ENCODE peak calls at places on chromosomes 4 and X, in nine cellular contexts. One of them, this sample, is unnamed.

GRCh38 chr4:7857238-7857701 is 82.4 kb downstream of the AFAP1 start:
- DNase-seq in erythroblast: no peak
- DNase-seq in right cardiac atrium: peak; percentile 60
- DNase-seq in fibroblast of pulmonary artery: peak; percentile 97
- DNase-seq in AG04450: peak; percentile 95
- DNase-seq in HT1080: no peak
- DNase-seq in CD4-positive, alpha-beta memory T cell: no peak
- DNase-seq in fibroblast of the conjunctiva: peak; percentile 73
- DNase-seq in aorta: no peak
- DNase-seq in this sample: no peak

GRCh38 chrX:19382500-19383145 is 38.9 kb downstream of the PDHA1 start:
- DNase-seq in erythroblast: peak; percentile 44
- DNase-seq in right cardiac atrium: peak; percentile 29
- DNase-seq in fibroblast of pulmonary artery: peak; percentile 36
- DNase-seq in AG04450: no peak
- DNase-seq in HT1080: peak; percentile 44
- DNase-seq in CD4-positive, alpha-beta memory T cell: peak; percentile 23
- DNase-seq in fibroblast of the conjunctiva: no peak
- DNase-seq in aorta: peak; percentile 64
- DNase-seq in this sample: no peak

GRCh38 chrX:31545726-31546125 is 473.9 kb upstream of the FTHL17 start:
- DNase-seq in erythroblast: no peak
- DNase-seq in right cardiac atrium: no peak
- DNase-seq in fibroblast of pulmonary artery: no peak
- DNase-seq in AG04450: no peak
- DNase-seq in HT1080: no peak
- DNase-seq in CD4-positive, alpha-beta memory T cell: no peak
- DNase-seq in fibroblast of the conjunctiva: no peak
- DNase-seq in aorta: no peak
- DNase-seq in this sample: no peak

GRCh38 chr4:57265831-57266582 is 155.8 kb upstream of the IGFBP7 start:
- DNase-seq in erythroblast: no peak
- DNase-seq in right cardiac atrium: no peak
- DNase-seq in fibroblast of pulmonary artery: no peak
- DNase-seq in AG04450: no peak
- DNase-seq in HT1080: no peak
- DNase-seq in CD4-positive, alpha-beta memory T cell: no peak
- DNase-seq in fibroblast of the conjunctiva: no peak
- DNase-seq in aorta: no peak
- DNase-seq in this sample: no peak

GRCh38 chr4:15327311-15328298 is 100.2 kb upstream of the C1QTNF7 start:
- DNase-seq in erythroblast: no peak
- DNase-seq in right cardiac atrium: no peak
- DNase-seq in fibroblast of pulmonary artery: peak; percentile 39
- DNase-seq in AG04450: peak; percentile 92
- DNase-seq in HT1080: peak; percentile 38
- DNase-seq in CD4-positive, alpha-beta memory T cell: no peak
- DNase-seq in fibroblast of the conjunctiva: peak; percentile 89
- DNase-seq in aorta: no peak
- DNase-seq in this sample: no peak

GRCh38 chr4:112766422-112766821 is 129.5 kb downstream of the LARP7 start:
- DNase-seq in erythroblast: peak; percentile 2
- DNase-seq in right cardiac atrium: no peak
- DNase-seq in fibroblast of pulmonary artery: peak; percentile 41
- DNase-seq in AG04450: no peak
- DNase-seq in HT1080: peak; percentile 40
- DNase-seq in CD4-positive, alpha-beta memory T cell: no peak
- DNase-seq in fibroblast of the conjunctiva: peak; percentile 18
- DNase-seq in aorta: no peak
- DNase-seq in this sample: no peak

GRCh38 chr4:186015212-186015817 is 53.6 kb upstream of the TLR3 start:
- DNase-seq in erythroblast: no peak
- DNase-seq in right cardiac atrium: peak; percentile 31
- DNase-seq in fibroblast of pulmonary artery: no peak
- DNase-seq in AG04450: no peak
- DNase-seq in HT1080: no peak
- DNase-seq in CD4-positive, alpha-beta memory T cell: no peak
- DNase-seq in fibroblast of the conjunctiva: no peak
- DNase-seq in aorta: no peak
- DNase-seq in this sample: no peak

GRCh38 chr4:88003261-88003660 is 4.2 kb upstream of the PKD2 start:
- DNase-seq in erythroblast: no peak
- DNase-seq in right cardiac atrium: no peak
- DNase-seq in fibroblast of pulmonary artery: no peak
- DNase-seq in AG04450: no peak
- DNase-seq in HT1080: no peak
- DNase-seq in CD4-positive, alpha-beta memory T cell: no peak
- DNase-seq in fibroblast of the conjunctiva: no peak
- DNase-seq in aorta: no peak
- DNase-seq in this sample: no peak

GRCh38 chr4:16767861-16768260 is 130.6 kb downstream of the LDB2 start:
- DNase-seq in erythroblast: no peak
- DNase-seq in right cardiac atrium: no peak
- DNase-seq in fibroblast of pulmonary artery: no peak
- DNase-seq in AG04450: no peak
- DNase-seq in HT1080: no peak
- DNase-seq in CD4-positive, alpha-beta memory T cell: no peak
- DNase-seq in fibroblast of the conjunctiva: no peak
- DNase-seq in aorta: no peak
- DNase-seq in this sample: no peak

GRCh38 chr4:155371432-155372043 is 5.2 kb downstream of the MAP9 start:
- DNase-seq in erythroblast: peak; percentile 28
- DNase-seq in right cardiac atrium: no peak
- DNase-seq in fibroblast of pulmonary artery: peak; percentile 61
- DNase-seq in AG04450: no peak
- DNase-seq in HT1080: peak; percentile 37
- DNase-seq in CD4-positive, alpha-beta memory T cell: peak; percentile 33
- DNase-seq in fibroblast of the conjunctiva: no peak
- DNase-seq in aorta: no peak
- DNase-seq in this sample: no peak

GRCh38 chr4:85953651-85954018 is 406.2 kb downstream of the MAPK10 start:
- DNase-seq in erythroblast: no peak
- DNase-seq in right cardiac atrium: no peak
- DNase-seq in fibroblast of pulmonary artery: peak; percentile 63
- DNase-seq in AG04450: no peak
- DNase-seq in HT1080: peak; percentile 87
- DNase-seq in CD4-positive, alpha-beta memory T cell: no peak
- DNase-seq in fibroblast of the conjunctiva: no peak
- DNase-seq in aorta: no peak
- DNase-seq in this sample: no peak

This sample was measured in nucleus accumbens.